ENCODE peak calls at places on chromosomes 16 and 17, in four cellular contexts. S is glomerular endothelial cell, Y is Caki2, R is hypothalamus. I is an unnamed sample.

GRCh38 chr16:89873822-89874689 is 664 bp downstream of the TCF25 start:
- DNase-seq in S (peak; percentile 48), Y (peak; percentile 80), R (peak; percentile 97), I (peak; percentile 99)

GRCh38 chr16:6634151-6634550 is 698.5 kb upstream of the RBFOX1 start:
- DNase-seq in S (no peak), Y (no peak), R (no peak), I (no peak)

GRCh38 chr17:75970011-75970523 is 8.9 kb downstream of the ACOX1 start:
- DNase-seq in S (no peak), Y (no peak), R (no peak), I (no peak)

GRCh38 chr16:12124742-12125141 is 148.2 kb downstream of the SNX29 start:
- DNase-seq in S (no peak), Y (no peak), R (no peak), I (no peak)

GRCh38 chr17:45332989-45333701 is 16.3 kb upstream of the MAP3K14 start:
- DNase-seq in S (no peak), Y (no peak), R (no peak), I (no peak)

GRCh38 chr16:81703177-81704155 is 75.6 kb upstream of the PLCG2 start:
- DNase-seq in S (no peak), Y (peak; percentile 39), R (no peak), I (peak; percentile 65)

GRCh38 chr16:72884037-72884436 is 163.9 kb downstream of the ZFHX3 start:
- DNase-seq in S (no peak), Y (no peak), R (no peak), I (no peak)

GRCh38 chr17:55312852-55313251 is 48.1 kb downstream of the HLF start:
- DNase-seq in S (no peak), Y (no peak), R (no peak), I (no peak)

GRCh38 chr16:30985401-30986128 is 558 bp downstream of the HSD3B7 start:
- DNase-seq in S (no peak), Y (peak; percentile 79), R (no peak), I (peak; percentile 60)

GRCh38 chr16:72216767-72217166 is 44.8 kb upstream of the PMFBP1 start:
- DNase-seq in S (no peak), Y (no peak), R (no peak), I (no peak)

GRCh38 chr16:51592013-51592501 is 441.0 kb upstream of the SALL1 start:
- DNase-seq in S (no peak), Y (peak; percentile 41), R (no peak), I (no peak)

GRCh38 chr17:29046440-29046839 is 3.5 kb downstream of the PIPOX start:
- DNase-seq in S (no peak), Y (no peak), R (no peak), I (no peak)

GRCh38 chr16:70746040-70746707 is 54.8 kb downstream of the VAC14 start:
- DNase-seq in S (no peak), Y (no peak), R (peak; percentile 58), I (peak; percentile 80)

GRCh38 chr17:61639818-61640217 is 48.8 kb upstream of the NACA2 start:
- DNase-seq in S (no peak), Y (no peak), R (no peak), I (no peak)

GRCh38 chr16:17469011-17469741 is 1.6 kb downstream of the XYLT1 start:
- DNase-seq in S (no peak), Y (no peak), R (no peak), I (peak; percentile 75)

GRCh38 chr16:88924834-88925539 is 52.0 kb downstream of the CBFA2T3 start:
- DNase-seq in S (no peak), Y (peak; percentile 90), R (peak; percentile 33), I (peak; percentile 79)

GRCh38 chr16:59887856-59888255 is 1153.7 kb upstream of the GOT2 start:
- DNase-seq in S (no peak), Y (no peak), R (no peak), I (no peak)

GRCh38 chr17:56815711-56816110 is 18.0 kb downstream of the C17orf67 start:
- DNase-seq in S (no peak), Y (no peak), R (no peak), I (peak; percentile 71)

GRCh38 chr16:84481051-84481735 is 23.3 kb downstream of the MEAK7 start:
- DNase-seq in S (no peak), Y (no peak), R (no peak), I (no peak)

GRCh38 chr17:29559640-29560039 is 7.2 kb downstream of the ABHD15 start:
- DNase-seq in S (no peak), Y (no peak), R (no peak), I (no peak)

GRCh38 chr17:2977157-2977556 is 86.2 kb downstream of the OR1D5 start:
- DNase-seq in S (no peak), Y (no peak), R (no peak), I (no peak)

GRCh38 chr16:82694239-82694874 is 67.6 kb downstream of the CDH13 start:
- DNase-seq in S (no peak), Y (no peak), R (no peak), I (peak; percentile 18)